ENCODE peak calls at places on chromosome 6, in seven cellular contexts. K is M059J; P is mesenchymal stem cell; R is WTC11; X is activated CD8-positive, alpha-beta memory T cell treated with anti-CD3 and anti-CD28 coated beads for 1 hour; M is LoVo; Q is stimulated activated CD4-positive, alpha-beta T cell treated with anti-CD3 and anti-CD28 coated beads, Interleukin-4, amount 100 ng/mL, for 1 hour. D is an unnamed sample.

GRCh38 chr6:103854059-103854458 is 1005.7 kb downstream of the HACE1 start:
- DNase-seq in Q (no peak), X (no peak), K (no peak), M (no peak), R (no peak), P (no peak), D (no peak)

GRCh38 chr6:5214570-5215052 is 46.1 kb downstream of the LYRM4 start:
- DNase-seq in P (peak; percentile 79), K (peak; percentile 30), X (no peak), R (peak; percentile 82), M (no peak), Q (peak; percentile 19), D (no peak)

GRCh38 chr6:83417880-83418663 is 12.8 kb downstream of the ME1 start:
- DNase-seq in Q (no peak), R (no peak), M (peak; percentile 46), X (no peak), P (peak; percentile 75), K (peak; percentile 57), D (peak; percentile 33)

GRCh38 chr6:84762220-84762940 is 2.0 kb downstream of the TBX18 start:
- DNase-seq in Q (no peak), R (peak; percentile 44), M (no peak), X (no peak), K (peak; percentile 10), P (peak; percentile 78), D (peak; percentile 34)

GRCh38 chr6:157068691-157069228 is 254.6 kb downstream of the TMEM242 start:
- DNase-seq in R (no peak), M (no peak), P (peak; percentile 45), X (no peak), Q (no peak), K (peak; percentile 65), D (peak; percentile 64)

GRCh38 chr6:96604420-96604819 is 41.5 kb downstream of the FHL5 start:
- DNase-seq in Q (no peak), P (no peak), R (no peak), X (no peak), K (no peak), M (no peak), D (no peak)

GRCh38 chr6:9699890-9700289 is 715.0 kb downstream of the TFAP2A start:
- DNase-seq in P (no peak), K (peak; percentile 83), Q (no peak), R (no peak), M (no peak), X (no peak), D (no peak)

GRCh38 chr6:109236140-109237081 is 141.1 kb downstream of the CEP57L1 start:
- DNase-seq in M (no peak), X (no peak), P (no peak), Q (peak; percentile 14), R (peak; percentile 82), K (no peak), D (peak; percentile 30)

GRCh38 chr6:157576621-157577390 is 195.8 kb downstream of the ZDHHC14 start:
- DNase-seq in R (no peak), K (no peak), X (no peak), M (no peak), Q (no peak), P (no peak), D (no peak)

GRCh38 chr6:125983246-125983945 is 2.9 kb upstream of the TRMT11 start:
- DNase-seq in P (peak; percentile 66), K (peak; percentile 84), X (no peak), Q (no peak), M (no peak), R (no peak), D (no peak)

GRCh38 chr6:41551086-41551702 is 5.0 kb downstream of the FOXP4 start:
- DNase-seq in M (no peak), Q (no peak), R (no peak), K (no peak), X (no peak), P (no peak), D (no peak)

GRCh38 chr6:24930386-24930785 is 5.4 kb downstream of the RIPOR2 start:
- DNase-seq in Q (no peak), X (no peak), R (no peak), M (peak; percentile 7), K (peak; percentile 60), P (peak; percentile 78), D (no peak)

GRCh38 chr6:17986656-17987575 is 519 bp downstream of the KIF13A start:
- DNase-seq in R (peak; percentile 54), Q (no peak), K (peak; percentile 75), M (peak; percentile 32), P (peak; percentile 66), X (no peak), D (peak; percentile 61)

GRCh38 chr6:45021652-45022051 is 306.5 kb upstream of the RUNX2 start:
- DNase-seq in K (peak; percentile 64), Q (no peak), X (no peak), M (no peak), P (peak; percentile 11), R (no peak), D (no peak)

GRCh38 chr6:122792796-122793195 is 3.7 kb downstream of the SMPDL3A start:
- DNase-seq in Q (no peak), M (no peak), K (no peak), P (no peak), X (no peak), R (no peak), D (no peak)

GRCh38 chr6:36649086-36649485 is 29.4 kb upstream of the CDKN1A start:
- DNase-seq in K (no peak), P (no peak), X (no peak), Q (no peak), M (no peak), R (no peak), D (no peak)

GRCh38 chr6:89509719-89510339 is 76.9 kb downstream of the ANKRD6 start:
- DNase-seq in X (no peak), P (no peak), M (peak; percentile 4), Q (no peak), K (no peak), R (no peak), D (no peak)

GRCh38 chr6:15309611-15310283 is 63.9 kb downstream of the JARID2 start:
- DNase-seq in M (no peak), K (no peak), R (no peak), X (no peak), Q (no peak), P (no peak), D (no peak)